ENCODE peak calls at places on chromosome 16, in six cellular contexts. H is uterus; W is kidney epithelial cell; D is amniotic stem cell; L is stimulated activated CD4-positive, alpha-beta T cell treated with anti-CD3 and anti-CD28 coated beads, TNF-alpha, amount 100 ng/mL, for 1 hour; E is neural progenitor cell. J is an unnamed sample.

GRCh38 chr16:56286819-56287218 is 95.5 kb downstream of the GNAO1 start:
- DNase-seq in D (no peak), H (no peak), L (no peak), W (no peak), E (no peak), J (no peak)

GRCh38 chr16:84826558-84826941 is 6.8 kb downstream of the CRISPLD2 start:
- DNase-seq in W (no peak), D (no peak), E (no peak), H (peak), L (no peak), J (no peak)

GRCh38 chr16:22347100-22347820 is 27.2 kb downstream of the CDR2 start:
- DNase-seq in W (no peak), H (no peak), E (no peak), D (no peak), L (no peak), J (no peak)

GRCh38 chr16:51982715-51983680 is 563.9 kb downstream of the TOX3 start:
- DNase-seq in D (peak), E (peak), L (no peak), H (peak), W (peak), J (peak)

GRCh38 chr16:71916397-71916920 is 21.1 kb downstream of the IST1 start:
- DNase-seq in E (no peak), L (no peak), W (no peak), H (no peak), D (no peak), J (no peak)

GRCh38 chr16:87226926-87227650 is 90.1 kb downstream of the C16orf95 start:
- DNase-seq in W (no peak), L (no peak), H (no peak), D (no peak), E (no peak), J (no peak)

GRCh38 chr16:88867561-88868246 is 1.2 kb upstream of the PABPN1L start:
- DNase-seq in D (no peak), H (no peak), L (no peak), W (no peak), E (no peak), J (no peak)

GRCh38 chr16:84302111-84302954 is 7.7 kb downstream of the WFDC1 start:
- DNase-seq in W (no peak), D (no peak), L (no peak), E (no peak), H (no peak), J (no peak)

GRCh38 chr16:4744758-4745569 is 10.6 kb downstream of the DNAAF8 start:
- DNase-seq in H (no peak), W (no peak), L (no peak), D (no peak), E (no peak), J (no peak)

GRCh38 chr16:30953511-30954124 is 3.9 kb upstream of the SETD1A start:
- DNase-seq in D (peak), W (no peak), H (peak), E (peak), L (no peak), J (peak)

GRCh38 chr16:72099377-72099818 is 5.8 kb downstream of the DHX38 start:
- DNase-seq in D (no peak), W (no peak), L (no peak), H (no peak), E (peak), J (peak)

GRCh38 chr16:88441460-88441859 is 11.6 kb upstream of the ZFPM1 start:
- DNase-seq in L (no peak), E (no peak), D (no peak), H (no peak), W (no peak), J (no peak)

GRCh38 chr16:56682703-56683397 is 580 bp downstream of the MT1X start:
- DNase-seq in L (no peak), W (no peak), H (peak), E (no peak), D (no peak), J (no peak)

GRCh38 chr16:68921654-68922053 is 78.3 kb downstream of the TANGO6 start:
- DNase-seq in E (no peak), H (no peak), L (no peak), D (no peak), W (peak), J (no peak)

GRCh38 chr16:4313563-4314531 is 2.0 kb upstream of the GLIS2 start:
- DNase-seq in L (no peak), E (peak), W (no peak), D (no peak), H (no peak), J (no peak)

GRCh38 chr16:66728117-66728787 is 23.2 kb downstream of the DYNC1LI2 start:
- DNase-seq in E (peak), H (peak), L (no peak), D (peak), W (no peak), J (no peak)

GRCh38 chr16:65522412-65522811 is 400.5 kb upstream of the CDH11 start:
- DNase-seq in E (no peak), L (no peak), H (no peak), D (no peak), W (no peak), J (no peak)

GRCh38 chr16:53773150-53773846 is 69.3 kb downstream of the FTO start:
- DNase-seq in D (peak), H (peak), L (no peak), W (peak), E (peak), J (no peak)

GRCh38 chr16:30721606-30722005 is 22.6 kb downstream of the SRCAP start:
- DNase-seq in D (no peak), H (no peak), E (no peak), L (no peak), W (no peak), J (no peak)

GRCh38 chr16:74698220-74698619 is 2.4 kb downstream of the MLKL start:
- DNase-seq in W (no peak), L (no peak), H (no peak), E (no peak), D (no peak), J (no peak)

GRCh38 chr16:1788095-1788707 is 5.3 kb downstream of the IGFALS start:
- DNase-seq in L (no peak), W (no peak), E (no peak), H (no peak), D (no peak), J (no peak)

GRCh38 chr16:77443834-77444460 is 9.1 kb upstream of the ADAMTS18 start:
- DNase-seq in D (no peak), H (no peak), E (no peak), W (no peak), L (no peak), J (no peak)

GRCh38 chr16:56259425-56259779 is 68.1 kb downstream of the GNAO1 start:
- DNase-seq in D (no peak), E (no peak), H (no peak), L (no peak), W (no peak), J (no peak)

GRCh38 chr16:58409316-58409973 is 17.2 kb downstream of the GINS3 start:
- DNase-seq in H (peak), L (no peak), E (no peak), D (peak), W (peak), J (no peak)